ENCODE peak calls at places on chromosomes 2 and 18, in five cellular contexts. B is suprapubic skin; M is heart right ventricle; G is CD4-positive, alpha-beta memory T cell; T is CD8-positive, alpha-beta memory T cell. E is an unnamed sample.

GRCh38 chr2:79982445-79982844 is 322.1 kb downstream of the LRRTM1 start:
- DNase-seq in T (no peak), B (no peak), G (no peak), M (no peak), E (no peak)

GRCh38 chr18:3093624-3094354 is 80.8 kb upstream of the LPIN2 start:
- DNase-seq in G (no peak), T (no peak), B (no peak), M (peak; percentile 34), E (peak; percentile 4)

GRCh38 chr2:101808006-101808562 is 110.6 kb downstream of the MAP4K4 start:
- DNase-seq in G (no peak), T (no peak), M (no peak), B (no peak), E (no peak)

GRCh38 chr2:134245340-134245984 is 8.4 kb upstream of the MGAT5 start:
- DNase-seq in M (peak; percentile 84), B (peak; percentile 80), G (peak; percentile 69), T (peak; percentile 58), E (peak; percentile 84)

GRCh38 chr2:140376686-140377085 is 1596.5 kb upstream of the NXPH2 start:
- DNase-seq in B (no peak), M (no peak), G (no peak), T (no peak), E (no peak)

GRCh38 chr2:81876628-81877027 is 1572.1 kb upstream of the LRRTM1 start:
- DNase-seq in M (no peak), B (no peak), G (no peak), T (no peak), E (no peak)

GRCh38 chr2:205868773-205869333 is 186.6 kb downstream of the NRP2 start:
- DNase-seq in G (no peak), M (no peak), B (no peak), T (no peak), E (no peak)

GRCh38 chr2:23397483-23397882 is 12.5 kb downstream of the KLHL29 start:
- DNase-seq in M (no peak), T (no peak), G (no peak), B (no peak), E (no peak)

GRCh38 chr2:68091439-68092034 is 28.7 kb upstream of the C1D start:
- DNase-seq in G (no peak), T (no peak), M (no peak), B (no peak), E (no peak)

GRCh38 chr2:95347681-95348608 is 50.8 kb downstream of the KCNIP3 start:
- DNase-seq in B (no peak), T (no peak), G (no peak), M (no peak), E (no peak)

GRCh38 chr2:159035790-159036411 is 67.5 kb downstream of the TANC1 start:
- DNase-seq in B (no peak), G (peak; percentile 20), M (no peak), T (peak; percentile 25), E (peak; percentile 26)

GRCh38 chr2:144553379-144553778 is 33.5 kb upstream of the ZEB2 start:
- DNase-seq in T (no peak), M (no peak), G (no peak), B (no peak), E (peak; percentile 82)

GRCh38 chr2:197893403-197894177 is 89.2 kb downstream of the PLCL1 start:
- DNase-seq in M (peak; percentile 49), G (no peak), T (no peak), B (no peak), E (no peak)

GRCh38 chr2:199379251-199379650 is 78.5 kb downstream of the SATB2 start:
- DNase-seq in M (no peak), G (no peak), B (no peak), T (no peak), E (peak; percentile 26)

GRCh38 chr2:118812530-118812929 is 34.9 kb downstream of the EN1 start:
- DNase-seq in T (no peak), B (no peak), M (no peak), G (no peak), E (no peak)

GRCh38 chr18:73690222-73690621 is 457.4 kb downstream of the FBXO15 start:
- DNase-seq in G (no peak), B (no peak), T (no peak), M (no peak), E (no peak)

GRCh38 chr18:58808349-58808748 is 56.3 kb upstream of the ZNF532 start:
- DNase-seq in B (no peak), G (no peak), M (no peak), T (no peak), E (no peak)

GRCh38 chr2:10028407-10028987 is 14.9 kb upstream of the KLF11 start:
- DNase-seq in G (no peak), M (no peak), T (no peak), B (no peak), E (no peak)
- H3K4me3 ChIP-seq in G (no peak overlapping the region), M (peak overlapping the region; percentile 25), T (peak overlapping the region; percentile 41), B (no peak overlapping the region), E (no peak overlapping the region)

GRCh38 chr2:231124833-231125232 is at the start of gene HTR2B:
- DNase-seq in T (no peak), B (no peak), M (no peak), G (no peak), E (peak; percentile 61)
- H3K4me3 ChIP-seq in T (no peak within 1 kb of the TSS), B (no peak within 1 kb of the TSS), M (peak within 1 kb of the TSS; percentile 45), G (no peak within 1 kb of the TSS), E (peak within 1 kb of the TSS; percentile 18)

DNA sequence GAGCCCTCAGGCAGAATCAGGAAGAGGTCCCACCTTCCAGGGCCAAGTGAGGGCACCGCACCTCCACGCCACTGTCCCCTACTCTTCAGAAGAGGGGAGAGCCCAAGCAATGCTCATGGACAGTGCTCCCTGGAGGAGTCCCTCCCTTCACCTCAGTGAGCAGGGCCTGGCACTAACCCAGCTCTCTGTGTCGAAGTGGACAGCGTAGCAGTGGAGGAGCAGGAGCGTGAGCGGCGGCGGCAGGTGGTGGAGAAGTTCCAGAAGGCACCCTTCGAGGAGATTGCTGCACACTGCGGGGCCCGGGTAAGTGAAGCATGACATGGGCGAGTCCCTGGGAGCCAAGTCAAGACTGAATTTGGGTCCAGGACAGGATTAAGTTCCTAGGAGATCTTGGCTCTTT is 16.7 kb downstream of the POMC start:
- DNase-seq in G (no peak), B (no peak), M (no peak), T (no peak), E (no peak)
- H3K4me3 ChIP-seq in G (no peak overlapping the region), B (no peak overlapping the region), M (no peak overlapping the region), T (no peak overlapping the region), E (no peak overlapping the region)

GRCh38 chr18:77249583-77250500 is at the start of gene GALR1:
- DNase-seq in G (no peak), T (no peak), B (no peak), M (no peak), E (peak; percentile 4)
- H3K4me3 ChIP-seq in G (no peak within 1 kb of the TSS), T (peak within 1 kb of the TSS; percentile 15), B (peak within 1 kb of the TSS; percentile 34), M (peak within 1 kb of the TSS; percentile 38), E (peak within 1 kb of the TSS; percentile 57)

GRCh38 chr2:64311191-64311910 is 142.6 kb upstream of the LGALSL start:
- DNase-seq in T (no peak), M (no peak), G (no peak), B (no peak), E (no peak)

GRCh38 chr2:64313311-64313710 is 140.7 kb upstream of the LGALSL start:
- DNase-seq in B (no peak), G (no peak), T (no peak), M (no peak), E (peak; percentile 11)

GRCh38 chr2:64311948-64312621 is 141.9 kb upstream of the LGALSL start:
- DNase-seq in G (no peak), B (peak; percentile 88), T (no peak), M (peak; percentile 81), E (peak; percentile 88)

GRCh38 chr2:64315561-64315960 is 138.4 kb upstream of the LGALSL start:
- DNase-seq in T (no peak), G (no peak), B (no peak), M (no peak), E (no peak)

DNA sequence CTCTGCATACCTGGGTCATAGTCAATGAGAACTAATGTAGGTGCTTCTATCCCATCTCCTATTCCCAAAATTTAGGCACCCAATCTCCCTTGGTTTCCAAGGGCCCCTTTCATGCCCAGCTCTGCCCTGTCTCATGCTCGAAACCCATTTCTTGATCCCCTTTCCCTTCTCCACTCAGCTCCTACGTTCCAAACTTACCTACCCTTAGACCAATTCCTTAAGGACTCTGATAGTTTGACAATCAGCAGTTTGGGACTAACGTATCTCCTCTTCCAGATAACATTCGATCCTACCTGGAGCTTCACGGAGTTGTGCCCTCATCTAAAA is 141.4 kb upstream of the LGALSL start:
- DNase-seq in G (no peak), M (no peak), T (no peak), B (no peak), E (no peak)
- H3K4me3 ChIP-seq in G (no peak overlapping the region), M (no peak overlapping the region), T (no peak overlapping the region), B (peak overlapping the region; percentile 27), E (no peak overlapping the region)

DNA sequence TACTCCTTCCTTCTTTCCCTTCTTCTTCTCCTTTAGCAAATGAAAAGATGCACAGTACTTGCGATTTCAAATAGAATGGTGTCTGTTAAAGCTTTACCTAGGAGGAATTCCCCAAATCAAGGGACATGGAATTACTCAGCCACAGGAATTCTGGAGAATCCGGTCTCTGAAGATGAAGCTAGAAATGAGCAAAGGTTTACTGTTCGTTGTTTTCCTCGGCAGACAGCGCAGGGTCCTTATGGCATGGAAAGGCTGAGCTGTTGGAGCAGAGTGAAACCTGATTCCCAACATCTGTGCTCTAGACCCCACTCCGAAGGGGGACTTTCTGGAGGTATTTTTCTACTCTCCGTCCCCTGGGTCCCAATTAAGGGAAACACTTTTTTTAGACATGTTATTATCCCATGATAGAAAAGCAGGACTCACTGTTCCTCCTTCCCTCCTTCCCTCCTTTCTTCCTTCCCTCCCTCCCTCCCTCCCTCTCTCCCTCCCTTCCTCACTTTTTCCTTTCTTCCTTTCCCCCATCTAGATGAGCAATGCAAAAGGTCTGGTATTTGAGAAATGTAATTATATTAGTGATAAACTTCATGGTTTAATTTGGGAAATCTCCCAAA is 47.1 kb downstream of the CDCA7 start:
- DNase-seq in B (no peak), T (no peak), M (no peak), G (no peak), E (peak; percentile 9)
- H3K4me3 ChIP-seq in B (peak overlapping the region; percentile 19), T (no peak overlapping the region), M (peak overlapping the region; percentile 28), G (no peak overlapping the region), E (peak overlapping the region; percentile 43)

DNA sequence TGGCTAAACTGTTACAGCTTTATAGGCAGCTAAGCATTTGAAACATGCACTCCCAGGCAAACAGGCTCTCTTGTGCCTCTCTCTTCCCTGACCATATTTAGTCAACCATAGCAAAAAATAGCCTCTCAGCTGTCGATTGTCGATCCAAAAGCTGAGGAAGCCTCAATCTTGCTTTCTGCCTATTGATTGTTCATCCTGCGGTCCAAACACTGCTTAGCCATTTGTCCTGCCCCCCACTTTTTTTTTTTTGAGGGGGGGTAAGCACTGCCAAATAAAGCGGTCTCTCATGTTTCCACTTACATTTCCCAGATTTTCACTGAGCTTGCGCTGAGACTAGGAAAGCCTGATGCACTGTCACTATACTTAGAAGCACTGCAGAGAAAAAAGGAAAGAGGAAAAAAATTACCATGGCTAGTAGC is 90.8 kb downstream of the MIB1 start:
- DNase-seq in M (peak; percentile 74), G (no peak), T (no peak), B (no peak), E (peak; percentile 35)
- H3K4me3 ChIP-seq in M (peak overlapping the region; percentile 62), G (no peak overlapping the region), T (no peak overlapping the region), B (no peak overlapping the region), E (no peak overlapping the region)

E was measured in fibroblast of the aortic adventitia.